ENCODE peak calls at places on chromosome 11, in seven cellular contexts. B, F, Q, C, P, Z and L are unnamed samples.

GRCh38 chr11:69205125-69205928 is 49.6 kb downstream of the SMIM38 start:
- DNase-seq in B (no peak), F (no peak), Q (no peak), C (no peak), P (no peak), Z (no peak), L (no peak)

GRCh38 chr11:131694526-131695424 is 324.4 kb downstream of the NTM start:
- DNase-seq in B (peak; percentile 94), F (peak; percentile 30), Q (peak; percentile 40), C (peak; percentile 16), P (peak; percentile 50), Z (peak; percentile 84), L (peak; percentile 93)

GRCh38 chr11:44865866-44866272 is 84.8 kb downstream of the TP53I11 start:
- DNase-seq in B (no peak), F (no peak), Q (no peak), C (no peak), P (no peak), Z (no peak), L (no peak)

GRCh38 chr11:59144096-59144495 is 1.4 kb downstream of the FAM111A start:
- DNase-seq in B (no peak), F (no peak), Q (peak; percentile 26), C (no peak), P (no peak), Z (peak; percentile 10), L (no peak)

GRCh38 chr11:85307381-85307780 is 319.8 kb downstream of the DLG2 start:
- DNase-seq in B (no peak), F (no peak), Q (peak; percentile 12), C (no peak), P (no peak), Z (no peak), L (peak; percentile 26)

GRCh38 chr11:94732617-94733292 is 35.4 kb upstream of the AMOTL1 start:
- DNase-seq in B (no peak), F (peak; percentile 65), Q (no peak), C (no peak), P (no peak), Z (peak; percentile 92), L (no peak)

GRCh38 chr11:6079463-6079862 is 28.0 kb upstream of the OR56B4 start:
- DNase-seq in B (no peak), F (no peak), Q (no peak), C (no peak), P (no peak), Z (no peak), L (no peak)

GRCh38 chr11:18785416-18785815 is 6.2 kb downstream of the PTPN5 start:
- DNase-seq in B (no peak), F (no peak), Q (no peak), C (no peak), P (no peak), Z (no peak), L (peak; percentile 38)

GRCh38 chr11:103601230-103601846 is 435.1 kb upstream of the DDI1 start:
- DNase-seq in B (peak; percentile 46), F (peak; percentile 29), Q (peak; percentile 70), C (no peak), P (no peak), Z (peak; percentile 85), L (peak; percentile 78)

GRCh38 chr11:42544726-42545125 is 767.1 kb upstream of the API5 start:
- DNase-seq in B (no peak), F (no peak), Q (no peak), C (no peak), P (no peak), Z (no peak), L (no peak)

GRCh38 chr11:57477507-57478189 is 17.3 kb downstream of the RTN4RL2 start:
- DNase-seq in B (no peak), F (no peak), Q (no peak), C (no peak), P (no peak), Z (peak; percentile 46), L (no peak)

GRCh38 chr11:71209656-71210055 is 42.7 kb downstream of the SHANK2 start:
- DNase-seq in B (no peak), F (no peak), Q (no peak), C (no peak), P (no peak), Z (no peak), L (no peak)

GRCh38 chr11:116607027-116607426 is 165.8 kb downstream of the BUD13 start:
- DNase-seq in B (no peak), F (no peak), Q (no peak), C (no peak), P (no peak), Z (peak; percentile 11), L (no peak)

GRCh38 chr11:119196833-119197483 is 9.2 kb upstream of the CBL start:
- DNase-seq in B (peak; percentile 66), F (no peak), Q (peak; percentile 84), C (peak; percentile 36), P (no peak), Z (peak; percentile 93), L (peak; percentile 83)

GRCh38 chr11:859394-860131 is 16.9 kb downstream of the TSPAN4 start:
- DNase-seq in B (no peak), F (peak; percentile 58), Q (no peak), C (no peak), P (peak; percentile 62), Z (peak; percentile 75), L (peak; percentile 92)

GRCh38 chr11:62647609-62648005 is 1.2 kb upstream of the GANAB start:
- DNase-seq in B (no peak), F (no peak), Q (no peak), C (no peak), P (no peak), Z (no peak), L (peak; percentile 63)

GRCh38 chr11:19980957-19981669 is 179.2 kb downstream of the DBX1 start:
- DNase-seq in B (no peak), F (no peak), Q (no peak), C (no peak), P (no peak), Z (no peak), L (peak; percentile 76)

GRCh38 chr11:72755794-72756285 is 3.6 kb upstream of the ARAP1 start:
- DNase-seq in B (no peak), F (no peak), Q (no peak), C (no peak), P (no peak), Z (no peak), L (no peak)

GRCh38 chr11:12017243-12017678 is 8.8 kb upstream of the DKK3 start:
- DNase-seq in B (no peak), F (no peak), Q (no peak), C (no peak), P (no peak), Z (no peak), L (peak; percentile 77)

GRCh38 chr11:20066783-20067156 is 93.5 kb downstream of the DBX1 start:
- DNase-seq in B (no peak), F (no peak), Q (no peak), C (no peak), P (no peak), Z (peak; percentile 59), L (no peak)

GRCh38 chr11:35412285-35412684 is 7.1 kb downstream of the SLC1A2 start:
- DNase-seq in B (no peak), F (no peak), Q (peak; percentile 27), C (no peak), P (no peak), Z (peak; percentile 24), L (no peak)

GRCh38 chr11:84291996-84292395 is 1005.8 kb upstream of the CCDC90B start:
- DNase-seq in B (no peak), F (no peak), Q (no peak), C (no peak), P (no peak), Z (no peak), L (no peak)

GRCh38 chr11:43497144-43497543 is 138.4 kb downstream of the TTC17 start:
- DNase-seq in B (no peak), F (no peak), Q (no peak), C (no peak), P (no peak), Z (no peak), L (no peak)

GRCh38 chr11:47565340-47566165 is at the start of gene PTPMT1:
- DNase-seq in B (peak; percentile 78), F (no peak), Q (peak; percentile 74), C (peak; percentile 63), P (no peak), Z (peak; percentile 85), L (peak; percentile 92)

GRCh38 chr11:27842290-27842689 is 142.0 kb upstream of the BDNF start:
- DNase-seq in B (no peak), F (no peak), Q (no peak), C (no peak), P (no peak), Z (no peak), L (no peak)

GRCh38 chr11:117809236-117810055 is 12.4 kb upstream of the DSCAML1 start:
- DNase-seq in B (peak; percentile 76), F (no peak), Q (peak; percentile 67), C (peak; percentile 35), P (peak; percentile 53), Z (peak; percentile 90), L (peak; percentile 80)

GRCh38 chr11:133149698-133150097 is 382.6 kb downstream of the OPCML start:
- DNase-seq in B (no peak), F (no peak), Q (no peak), C (no peak), P (no peak), Z (no peak), L (no peak)

GRCh38 chr11:1746956-1747752 is 3.2 kb downstream of the IFITM10 start:
- DNase-seq in B (no peak), F (no peak), Q (no peak), C (no peak), P (no peak), Z (no peak), L (no peak)

GRCh38 chr11:77598195-77598594 is 8.4 kb downstream of the AQP11 start:
- DNase-seq in B (no peak), F (no peak), Q (no peak), C (no peak), P (no peak), Z (no peak), L (no peak)

GRCh38 chr11:79160786-79161403 is 279.9 kb downstream of the TENM4 start:
- DNase-seq in B (peak; percentile 20), F (no peak), Q (no peak), C (no peak), P (no peak), Z (peak; percentile 34), L (no peak)

GRCh38 chr11:8100151-8100550 is 19.1 kb downstream of the TUB start:
- DNase-seq in B (no peak), F (no peak), Q (no peak), C (no peak), P (no peak), Z (no peak), L (no peak)

GRCh38 chr11:74417860-74418508 is 19.8 kb upstream of the PGM2L1 start:
- DNase-seq in B (peak; percentile 5), F (no peak), Q (no peak), C (no peak), P (no peak), Z (peak; percentile 85), L (peak; percentile 28)

GRCh38 chr11:61927501-61927900 is 10.1 kb upstream of the RAB3IL1 start:
- DNase-seq in B (no peak), F (no peak), Q (no peak), C (no peak), P (no peak), Z (no peak), L (no peak)

GRCh38 chr11:1604711-1605110 is 3.6 kb downstream of the KRTAP5-3 start:
- DNase-seq in B (no peak), F (no peak), Q (no peak), C (no peak), P (no peak), Z (no peak), L (no peak)

GRCh38 chr11:103544874-103545273 is 435.6 kb downstream of the DYNC2H1 start:
- DNase-seq in B (no peak), F (no peak), Q (no peak), C (no peak), P (no peak), Z (no peak), L (no peak)